ENCODE peak calls at places on chromosome 12, in six cellular contexts. S is GM12878, A is A549, F is K562, K is HepG2, U is endothelial cell of umbilical vein. W is an unnamed sample.

GRCh38 chr12:32102234-32102633 is 4.4 kb upstream of the BICD1 start:
- DNase-seq in S (no peak), A (no peak), U (no peak), F (no peak), K (no peak), W (no peak)

GRCh38 chr12:88298761-88299242 is 156.7 kb downstream of the TMTC3 start:
- DNase-seq in U (peak), A (peak), S (peak), F (peak), K (no peak), W (no peak)

GRCh38 chr12:115661103-115661502 is 616.4 kb downstream of the MED13L start:
- DNase-seq in K (no peak), S (no peak), A (no peak), U (no peak), F (no peak), W (no peak)

GRCh38 chr12:47990351-47991105 is 13.7 kb downstream of the COL2A1 start:
- DNase-seq in U (no peak), K (no peak), A (no peak), S (peak), F (no peak), W (peak)

GRCh38 chr12:9667403-9667802 is 2.1 kb upstream of the CLEC2D start:
- DNase-seq in U (no peak), F (no peak), A (no peak), S (peak), K (no peak), W (no peak)

GRCh38 chr12:126191037-126191891 is 1126.0 kb downstream of the AACS start:
- DNase-seq in F (no peak), S (no peak), K (no peak), A (no peak), U (no peak), W (no peak)

GRCh38 chr12:105331805-105332251 is 1.3 kb downstream of the C12orf75 start:
- DNase-seq in U (no peak), A (no peak), S (no peak), K (peak), F (no peak), W (peak)

GRCh38 chr12:1091350-1091749 is 100.3 kb downstream of the ERC1 start:
- DNase-seq in K (no peak), U (no peak), S (no peak), F (no peak), A (no peak), W (peak)

GRCh38 chr12:85831327-85831990 is 4.8 kb downstream of the RASSF9 start:
- DNase-seq in U (peak), A (no peak), K (no peak), F (no peak), S (no peak), W (no peak)

GRCh38 chr12:120640840-120641833 is 711 bp downstream of the CABP1 start:
- DNase-seq in F (peak), U (peak), A (peak), S (no peak), K (peak), W (peak)

GRCh38 chr12:121620328-121620891 is 5.9 kb upstream of the ORAI1 start:
- DNase-seq in U (no peak), A (no peak), F (no peak), S (no peak), K (no peak), W (peak)

GRCh38 chr12:124884587-124885438 is 21.1 kb upstream of the SCARB1 start:
- DNase-seq in U (no peak), A (no peak), S (no peak), F (peak), K (peak), W (no peak)

GRCh38 chr12:53978477-53979356 is 4.0 kb upstream of the HOTAIR start:
- DNase-seq in A (peak), K (peak), U (no peak), S (no peak), F (no peak), W (no peak)
- TF ChIP-seq MAX in A (no peak), K (no peak), U (no peak), S (no peak), F (no peak), W (no peak)

GRCh38 chr12:6539276-6540134 is 5.2 kb downstream of the GAPDH start:
- DNase-seq in K (no peak), S (no peak), A (peak), U (no peak), F (peak), W (peak)
- TF ChIP-seq CTCF in K (no peak), S (no peak), A (no peak), U (no peak), F (no peak), W (no peak)

GRCh38 chr12:100146252-100146651 is 3.6 kb upstream of the BLTP3B start:
- DNase-seq in S (no peak), F (no peak), U (no peak), K (no peak), A (no peak), W (no peak)

GRCh38 chr12:100141666-100141997 is 1.0 kb downstream of the BLTP3B start:
- DNase-seq in K (no peak), A (peak), U (peak), F (peak), S (no peak), W (peak)

GRCh38 chr12:100141998-100142850 is 450 bp downstream of the BLTP3B start:
- DNase-seq in A (peak), U (no peak), S (no peak), K (peak), F (peak), W (peak)

GRCh38 chr12:100145643-100146042 is 3.0 kb upstream of the BLTP3B start:
- DNase-seq in U (no peak), K (peak), A (no peak), S (no peak), F (no peak), W (no peak)

GRCh38 chr12:100142851-100143559 is at the start of gene BLTP3B:
- DNase-seq in A (peak), F (peak), K (peak), S (peak), U (peak), W (peak)
- TF ChIP-seq MYC in A (no peak), F (no peak), K (no peak), S (no peak), U (no peak), W (peak)

GRCh38 chr12:110565919-110566871 is 16.9 kb downstream of the PPTC7 start:
- DNase-seq in U (no peak), S (no peak), K (peak), F (no peak), A (no peak), W (no peak)
- TF ChIP-seq MAX in U (no peak), S (no peak), K (no peak), F (no peak), A (no peak), W (no peak)

GRCh38 chr12:30753761-30754382 is 879 bp downstream of the CAPRIN2 start:
- DNase-seq in S (no peak), K (no peak), F (peak), A (peak), U (peak), W (no peak)

GRCh38 chr12:30756074-30756473 is 1.3 kb upstream of the CAPRIN2 start:
- DNase-seq in F (peak), U (no peak), K (peak), S (no peak), A (peak), W (no peak)

GRCh38 chr12:30755395-30755762 is 628 bp upstream of the CAPRIN2 start:
- DNase-seq in U (no peak), F (no peak), S (no peak), A (peak), K (no peak), W (no peak)

GRCh38 chr12:30754383-30754749 is 385 bp downstream of the CAPRIN2 start:
- DNase-seq in A (peak), S (no peak), K (no peak), U (no peak), F (no peak), W (no peak)

DNA sequence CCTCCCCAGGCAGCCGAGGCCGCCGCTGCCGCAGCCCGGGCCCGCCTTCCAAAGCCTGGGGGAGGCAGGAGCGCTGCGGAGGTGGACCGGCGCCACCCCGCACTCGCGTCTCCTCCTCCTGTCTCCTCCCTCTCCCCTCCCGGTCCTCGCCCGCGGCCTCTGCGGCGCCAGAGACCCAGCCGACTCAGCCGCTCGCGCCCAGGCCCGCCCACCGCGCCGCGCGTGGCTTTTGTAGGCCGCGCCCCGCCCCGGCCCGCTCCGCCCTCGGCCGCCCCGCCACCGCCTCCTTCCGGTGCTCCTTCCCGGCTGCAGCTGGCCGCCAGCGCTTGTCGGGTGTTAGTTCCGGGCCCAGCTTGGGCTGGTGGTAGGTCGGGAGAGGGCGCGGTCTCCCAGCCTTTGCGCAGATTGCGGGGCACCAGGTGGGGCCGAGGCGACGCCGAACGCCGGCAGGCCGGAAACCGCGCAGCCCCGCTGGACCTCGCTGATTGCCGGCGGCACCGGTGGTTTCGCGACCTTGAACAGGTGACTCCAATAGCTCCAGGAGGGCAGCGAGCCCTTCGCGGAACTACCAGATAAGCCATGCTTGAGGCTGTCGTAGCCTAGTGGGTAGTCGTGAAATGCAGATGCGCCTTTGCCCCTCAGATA is at the start of gene CAPRIN2:
- DNase-seq in S (peak), F (peak), A (peak), K (peak), U (peak), W (peak)
- TF ChIP-seq CTCF in S (no peak), F (peak), A (peak), K (peak), U (no peak), W (no peak)